ENCODE peak calls at places on chromosome 19, in six cellular contexts. One of them, this sample, is unnamed. For H3K4me1, the result is how much of the 10 kb centered on the place peaks cover.

GRCh38 chr19:11767633-11768133 is 883 bp downstream of the ZNF441 start:
- DNase-seq in heart right ventricle: peak
- DNase-seq in mucosa of descending colon: peak
- DNase-seq in left ventricle myocardium inferior: peak
- DNase-seq in right atrium auricular region: peak
- DNase-seq in body of pancreas: peak
- DNase-seq in this sample: peak

GRCh38 chr19:2048104-2048958 is 2.7 kb downstream of the MKNK2 start:
- DNase-seq in body of pancreas: peak
- DNase-seq in mucosa of descending colon: peak
- DNase-seq in heart right ventricle: no peak
- DNase-seq in right atrium auricular region: no peak
- DNase-seq in left ventricle myocardium inferior: no peak
- DNase-seq in this sample: no peak

GRCh38 chr19:55253842-55254624 is 4.8 kb downstream of the PPP6R1 start:
- DNase-seq in heart right ventricle: no peak
- DNase-seq in left ventricle myocardium inferior: no peak
- DNase-seq in body of pancreas: no peak
- DNase-seq in mucosa of descending colon: peak
- DNase-seq in right atrium auricular region: no peak
- DNase-seq in this sample: no peak

GRCh38 chr19:17205237-17206140 is 9.7 kb upstream of the USE1 start:
- DNase-seq in right atrium auricular region: no peak
- DNase-seq in mucosa of descending colon: no peak
- DNase-seq in body of pancreas: peak
- DNase-seq in heart right ventricle: peak
- DNase-seq in left ventricle myocardium inferior: peak
- DNase-seq in this sample: peak

GRCh38 chr19:42122691-42123607 is 9.3 kb downstream of the POU2F2 start:
- DNase-seq in right atrium auricular region: no peak
- DNase-seq in mucosa of descending colon: no peak
- DNase-seq in heart right ventricle: no peak
- DNase-seq in left ventricle myocardium inferior: no peak
- DNase-seq in body of pancreas: no peak
- DNase-seq in this sample: no peak

GRCh38 chr19:9848060-9848459 is 12.9 kb downstream of the PIN1 start:
- DNase-seq in body of pancreas: peak
- DNase-seq in heart right ventricle: no peak
- DNase-seq in left ventricle myocardium inferior: no peak
- DNase-seq in right atrium auricular region: no peak
- DNase-seq in mucosa of descending colon: no peak
- DNase-seq in this sample: no peak

GRCh38 chr19:34475026-34475974 is 6.3 kb upstream of the WTIP start:
- DNase-seq in body of pancreas: no peak
- DNase-seq in left ventricle myocardium inferior: no peak
- DNase-seq in mucosa of descending colon: no peak
- DNase-seq in heart right ventricle: no peak
- DNase-seq in right atrium auricular region: peak
- DNase-seq in this sample: no peak

GRCh38 chr19:40592170-40592569 is 9.0 kb upstream of the LTBP4 start:
- DNase-seq in body of pancreas: no peak
- DNase-seq in left ventricle myocardium inferior: no peak
- DNase-seq in right atrium auricular region: no peak
- DNase-seq in heart right ventricle: no peak
- DNase-seq in mucosa of descending colon: no peak
- DNase-seq in this sample: no peak

GRCh38 chr19:17296278-17296677 is 6.9 kb downstream of the ABHD8 start:
- DNase-seq in heart right ventricle: no peak
- DNase-seq in mucosa of descending colon: no peak
- DNase-seq in left ventricle myocardium inferior: no peak
- DNase-seq in body of pancreas: no peak
- DNase-seq in right atrium auricular region: no peak
- DNase-seq in this sample: no peak

GRCh38 chr19:1350861-1351260 is 32.8 kb upstream of the NDUFS7 start:
- DNase-seq in mucosa of descending colon: no peak
- DNase-seq in right atrium auricular region: no peak
- DNase-seq in left ventricle myocardium inferior: no peak
- DNase-seq in heart right ventricle: no peak
- DNase-seq in body of pancreas: no peak
- DNase-seq in this sample: no peak

GRCh38 chr19:11202488-11203193 is 5.3 kb upstream of the KANK2 start:
- DNase-seq in mucosa of descending colon: no peak
- DNase-seq in heart right ventricle: no peak
- DNase-seq in right atrium auricular region: no peak
- DNase-seq in left ventricle myocardium inferior: no peak
- DNase-seq in body of pancreas: no peak
- DNase-seq in this sample: no peak

GRCh38 chr19:49684251-49684982 is 5.0 kb upstream of the ADM5 start:
- DNase-seq in mucosa of descending colon: no peak
- DNase-seq in body of pancreas: no peak
- DNase-seq in heart right ventricle: no peak
- DNase-seq in right atrium auricular region: no peak
- DNase-seq in left ventricle myocardium inferior: no peak
- DNase-seq in this sample: no peak

GRCh38 chr19:11244846-11245589 is 5.6 kb downstream of the ANGPTL8 start:
- DNase-seq in right atrium auricular region: no peak
- DNase-seq in left ventricle myocardium inferior: no peak
- DNase-seq in mucosa of descending colon: no peak
- DNase-seq in heart right ventricle: no peak
- DNase-seq in body of pancreas: no peak
- DNase-seq in this sample: no peak

GRCh38 chr19:17026041-17026658 is 460 bp downstream of the CPAMD8 start:
- DNase-seq in mucosa of descending colon: no peak
- DNase-seq in right atrium auricular region: no peak
- DNase-seq in left ventricle myocardium inferior: no peak
- DNase-seq in heart right ventricle: no peak
- DNase-seq in body of pancreas: no peak
- DNase-seq in this sample: peak

GRCh38 chr19:54464624-54465266 is 1.2 kb upstream of the LENG9 start:
- DNase-seq in heart right ventricle: peak
- DNase-seq in right atrium auricular region: peak
- DNase-seq in mucosa of descending colon: peak
- DNase-seq in body of pancreas: peak
- DNase-seq in left ventricle myocardium inferior: peak
- DNase-seq in this sample: peak

GRCh38 chr19:34165295-34165738 is 7.0 kb upstream of the LSM14A start:
- DNase-seq in left ventricle myocardium inferior: no peak
- DNase-seq in heart right ventricle: no peak
- DNase-seq in body of pancreas: no peak
- DNase-seq in mucosa of descending colon: no peak
- DNase-seq in right atrium auricular region: no peak
- DNase-seq in this sample: no peak

GRCh38 chr19:49713236-49713845 is 22.4 kb downstream of the CPT1C start:
- DNase-seq in left ventricle myocardium inferior: no peak
- DNase-seq in mucosa of descending colon: no peak
- DNase-seq in body of pancreas: no peak
- DNase-seq in heart right ventricle: no peak
- DNase-seq in right atrium auricular region: no peak
- DNase-seq in this sample: no peak

GRCh38 chr19:5235458-5236219 is 105.0 kb downstream of the PTPRS start:
- DNase-seq in left ventricle myocardium inferior: no peak
- DNase-seq in right atrium auricular region: no peak
- DNase-seq in mucosa of descending colon: no peak
- DNase-seq in body of pancreas: no peak
- DNase-seq in heart right ventricle: no peak
- DNase-seq in this sample: no peak

GRCh38 chr19:34327851-34328250 is 37.1 kb upstream of the GPI start:
- DNase-seq in mucosa of descending colon: no peak
- DNase-seq in right atrium auricular region: no peak
- DNase-seq in heart right ventricle: peak
- DNase-seq in body of pancreas: no peak
- DNase-seq in left ventricle myocardium inferior: peak
- DNase-seq in this sample: no peak

GRCh38 chr19:55442372-55443044 is 592 bp downstream of the SHISA7 start:
- DNase-seq in heart right ventricle: no peak
- DNase-seq in right atrium auricular region: no peak
- DNase-seq in mucosa of descending colon: no peak
- DNase-seq in left ventricle myocardium inferior: no peak
- DNase-seq in body of pancreas: no peak
- DNase-seq in this sample: no peak

GRCh38 chr19:50794074-50794777 is 4.0 kb downstream of the ACP4 start:
- DNase-seq in left ventricle myocardium inferior: no peak
- DNase-seq in body of pancreas: peak
- DNase-seq in right atrium auricular region: no peak
- DNase-seq in heart right ventricle: no peak
- DNase-seq in mucosa of descending colon: peak
- DNase-seq in this sample: no peak

GRCh38 chr19:49677901-49678674 is 1.0 kb downstream of the PRMT1 start:
- DNase-seq in left ventricle myocardium inferior: peak
- DNase-seq in heart right ventricle: peak
- DNase-seq in right atrium auricular region: peak
- DNase-seq in body of pancreas: peak
- DNase-seq in mucosa of descending colon: peak
- DNase-seq in this sample: peak

DNA sequence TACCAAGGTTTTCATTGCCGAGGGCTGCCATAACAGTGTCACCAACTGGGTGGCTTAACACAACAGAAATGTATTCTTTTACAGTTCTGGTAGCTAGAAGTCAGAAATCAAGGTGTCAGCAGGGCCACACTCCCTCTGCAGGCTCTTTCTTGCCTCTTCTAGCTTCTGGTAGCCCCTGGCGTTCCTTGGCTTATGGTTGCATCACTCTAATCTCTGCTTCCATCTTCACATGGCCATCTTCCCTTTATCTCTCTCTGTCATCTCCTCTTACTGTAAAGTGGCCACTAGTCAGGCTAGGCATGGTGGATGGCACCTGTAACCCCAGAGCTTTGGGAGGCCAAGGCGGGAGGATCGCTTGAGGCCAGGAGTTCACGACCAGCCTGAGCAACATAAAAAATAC is 38.0 kb upstream of the MRI1 start:
- DNase-seq in body of pancreas: no peak
- DNase-seq in mucosa of descending colon: no peak
- DNase-seq in left ventricle myocardium inferior: no peak
- DNase-seq in right atrium auricular region: no peak
- DNase-seq in heart right ventricle: no peak
- DNase-seq in this sample: no peak
- TF ChIP-seq CTCF in body of pancreas: no peak
- TF ChIP-seq CTCF in mucosa of descending colon: no peak
- TF ChIP-seq CTCF in left ventricle myocardium inferior: no peak
- TF ChIP-seq CTCF in right atrium auricular region: no peak
- TF ChIP-seq CTCF in heart right ventricle: no peak
- TF ChIP-seq CTCF in this sample: no peak

GRCh38 chr19:8030906-8031305 is 21.7 kb upstream of the CCL25 start:
- DNase-seq in left ventricle myocardium inferior: no peak
- DNase-seq in body of pancreas: no peak
- DNase-seq in mucosa of descending colon: no peak
- DNase-seq in heart right ventricle: no peak
- DNase-seq in right atrium auricular region: no peak
- DNase-seq in this sample: no peak
- H3K4me1 ChIP-seq in left ventricle myocardium inferior: under half
- H3K4me1 ChIP-seq in body of pancreas: under half
- H3K4me1 ChIP-seq in mucosa of descending colon: under half
- H3K4me1 ChIP-seq in heart right ventricle: under half
- H3K4me1 ChIP-seq in right atrium auricular region: under half
- H3K4me1 ChIP-seq in this sample: under half

GRCh38 chr19:13238891-13239534 is 88.8 kb downstream of the IER2 start:
- DNase-seq in heart right ventricle: no peak
- DNase-seq in mucosa of descending colon: no peak
- DNase-seq in left ventricle myocardium inferior: no peak
- DNase-seq in body of pancreas: no peak
- DNase-seq in right atrium auricular region: no peak
- DNase-seq in this sample: no peak

GRCh38 chr19:13244920-13245319 is 94.7 kb downstream of the IER2 start:
- DNase-seq in heart right ventricle: no peak
- DNase-seq in mucosa of descending colon: no peak
- DNase-seq in right atrium auricular region: no peak
- DNase-seq in left ventricle myocardium inferior: no peak
- DNase-seq in body of pancreas: no peak
- DNase-seq in this sample: no peak

GRCh38 chr19:13243971-13244370 is 93.8 kb downstream of the IER2 start:
- DNase-seq in left ventricle myocardium inferior: no peak
- DNase-seq in mucosa of descending colon: no peak
- DNase-seq in body of pancreas: no peak
- DNase-seq in heart right ventricle: no peak
- DNase-seq in right atrium auricular region: no peak
- DNase-seq in this sample: no peak

GRCh38 chr19:13240312-13241022 is 90.3 kb downstream of the IER2 start:
- DNase-seq in mucosa of descending colon: no peak
- DNase-seq in right atrium auricular region: no peak
- DNase-seq in heart right ventricle: no peak
- DNase-seq in left ventricle myocardium inferior: no peak
- DNase-seq in body of pancreas: no peak
- DNase-seq in this sample: no peak

DNA sequence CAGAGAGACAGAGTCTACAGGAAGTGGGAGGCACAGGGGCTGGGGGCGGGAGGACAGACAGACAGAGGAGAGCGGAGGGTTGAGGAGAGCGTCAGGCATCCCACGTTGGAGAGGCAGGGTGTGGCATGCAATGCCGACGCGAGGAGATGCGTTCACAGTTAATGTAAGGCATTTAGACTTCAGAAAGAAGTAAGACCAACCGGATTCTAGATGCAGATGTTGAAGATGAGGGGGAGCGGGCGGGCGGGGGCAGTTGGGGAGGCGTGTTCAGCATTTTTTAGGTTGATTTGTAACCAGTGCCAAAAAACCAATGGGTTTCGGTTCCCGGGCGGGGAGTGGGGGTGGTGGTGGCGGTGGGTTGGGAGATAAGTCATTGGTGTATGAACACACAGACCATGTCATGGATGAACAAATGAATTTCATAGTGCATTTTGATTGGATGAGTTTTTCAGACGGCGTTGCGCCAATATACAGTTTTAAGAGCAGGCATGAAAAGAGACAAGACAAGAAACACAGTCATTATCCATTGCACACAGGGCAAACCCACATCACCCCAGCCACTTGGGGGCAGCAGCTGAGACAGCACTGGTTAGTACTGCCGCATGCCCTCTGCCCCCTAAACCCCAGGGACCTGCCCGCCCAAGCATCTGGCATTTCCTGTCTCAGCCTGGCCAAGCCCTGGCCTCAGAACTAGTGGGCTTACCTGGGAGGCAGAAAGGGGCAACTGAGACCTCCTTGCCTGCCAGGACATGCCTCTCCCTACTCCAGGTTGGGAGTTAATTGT is 91.3 kb downstream of the IER2 start:
- DNase-seq in heart right ventricle: no peak
- DNase-seq in right atrium auricular region: no peak
- DNase-seq in left ventricle myocardium inferior: no peak
- DNase-seq in mucosa of descending colon: no peak
- DNase-seq in body of pancreas: no peak
- DNase-seq in this sample: no peak
- TF ChIP-seq CTCF in heart right ventricle: no peak
- TF ChIP-seq CTCF in right atrium auricular region: no peak
- TF ChIP-seq CTCF in left ventricle myocardium inferior: no peak
- TF ChIP-seq CTCF in mucosa of descending colon: no peak
- TF ChIP-seq CTCF in body of pancreas: no peak
- TF ChIP-seq CTCF in this sample: no peak

GRCh38 chr19:38284422-38284821 is 19.6 kb upstream of the C19orf33 start:
- DNase-seq in mucosa of descending colon: no peak
- DNase-seq in left ventricle myocardium inferior: no peak
- DNase-seq in body of pancreas: no peak
- DNase-seq in heart right ventricle: no peak
- DNase-seq in right atrium auricular region: no peak
- DNase-seq in this sample: peak
- H3K4me1 ChIP-seq in mucosa of descending colon: under half
- H3K4me1 ChIP-seq in left ventricle myocardium inferior: under half
- H3K4me1 ChIP-seq in body of pancreas: under half
- H3K4me1 ChIP-seq in heart right ventricle: under half
- H3K4me1 ChIP-seq in right atrium auricular region: under half
- H3K4me1 ChIP-seq in this sample: under half

This sample was measured in left lung.